ENCODE peak calls at places on chromosomes 13 and 19, in four cellular contexts. One of them, this sample, is unnamed.

GRCh38 chr19:19459707-19460251 is 54.3 kb downstream of the GATAD2A start:
- DNase-seq in HepG2: no peak
- DNase-seq in HEK293T: no peak
- DNase-seq in K562: no peak
- DNase-seq in this sample: no peak

GRCh38 chr13:99270503-99270902 is 12.3 kb upstream of the GPR18 start:
- DNase-seq in HEK293T: no peak
- DNase-seq in HepG2: no peak
- DNase-seq in K562: no peak
- DNase-seq in this sample: no peak

GRCh38 chr19:13796301-13797057 is 1.2 kb downstream of the ZSWIM4 start:
- DNase-seq in K562: peak
- DNase-seq in HEK293T: no peak
- DNase-seq in HepG2: peak
- DNase-seq in this sample: peak

GRCh38 chr19:12872941-12873890 is 8.0 kb downstream of the DNASE2 start:
- DNase-seq in HEK293T: peak
- DNase-seq in K562: peak
- DNase-seq in HepG2: peak
- DNase-seq in this sample: peak

GRCh38 chr19:12752056-12752781 is 628 bp downstream of the BEST2 start:
- DNase-seq in K562: no peak
- DNase-seq in HepG2: no peak
- DNase-seq in HEK293T: no peak
- DNase-seq in this sample: no peak

GRCh38 chr19:40370997-40371801 is 18.8 kb downstream of the HIPK4 start:
- DNase-seq in HepG2: no peak
- DNase-seq in HEK293T: no peak
- DNase-seq in K562: peak
- DNase-seq in this sample: no peak

GRCh38 chr19:47633516-47633915 is 24.6 kb downstream of the BICRA start:
- DNase-seq in K562: no peak
- DNase-seq in HEK293T: no peak
- DNase-seq in HepG2: peak
- DNase-seq in this sample: no peak

GRCh38 chr13:75195479-75196111 is 286.4 kb downstream of the TBC1D4 start:
- DNase-seq in HEK293T: no peak
- DNase-seq in HepG2: no peak
- DNase-seq in K562: no peak
- DNase-seq in this sample: no peak

GRCh38 chr19:39335168-39335567 is 675 bp downstream of the GMFG start:
- DNase-seq in K562: peak
- DNase-seq in HEK293T: no peak
- DNase-seq in HepG2: no peak
- DNase-seq in this sample: no peak

GRCh38 chr13:110812111-110812868 is 98.8 kb downstream of the ING1 start:
- DNase-seq in HEK293T: no peak
- DNase-seq in HepG2: no peak
- DNase-seq in K562: no peak
- DNase-seq in this sample: peak

GRCh38 chr19:46599716-46600392 is 1.3 kb upstream of the CALM3 start:
- DNase-seq in K562: no peak
- DNase-seq in HEK293T: no peak
- DNase-seq in HepG2: no peak
- DNase-seq in this sample: no peak

GRCh38 chr19:44590245-44591059 is 22.9 kb upstream of the IGSF23 start:
- DNase-seq in K562: no peak
- DNase-seq in HepG2: no peak
- DNase-seq in HEK293T: no peak
- DNase-seq in this sample: no peak

GRCh38 chr13:100550433-100550832 is 38.2 kb downstream of the GGACT start:
- DNase-seq in K562: no peak
- DNase-seq in HepG2: no peak
- DNase-seq in HEK293T: peak
- DNase-seq in this sample: no peak

GRCh38 chr13:30043631-30043925 is 193.2 kb upstream of the UBL3 start:
- DNase-seq in K562: no peak
- DNase-seq in HepG2: no peak
- DNase-seq in HEK293T: no peak
- DNase-seq in this sample: no peak

GRCh38 chr13:108508263-108508662 is 121.1 kb upstream of the MYO16 start:
- DNase-seq in HepG2: peak
- DNase-seq in HEK293T: no peak
- DNase-seq in K562: no peak
- DNase-seq in this sample: no peak

DNA sequence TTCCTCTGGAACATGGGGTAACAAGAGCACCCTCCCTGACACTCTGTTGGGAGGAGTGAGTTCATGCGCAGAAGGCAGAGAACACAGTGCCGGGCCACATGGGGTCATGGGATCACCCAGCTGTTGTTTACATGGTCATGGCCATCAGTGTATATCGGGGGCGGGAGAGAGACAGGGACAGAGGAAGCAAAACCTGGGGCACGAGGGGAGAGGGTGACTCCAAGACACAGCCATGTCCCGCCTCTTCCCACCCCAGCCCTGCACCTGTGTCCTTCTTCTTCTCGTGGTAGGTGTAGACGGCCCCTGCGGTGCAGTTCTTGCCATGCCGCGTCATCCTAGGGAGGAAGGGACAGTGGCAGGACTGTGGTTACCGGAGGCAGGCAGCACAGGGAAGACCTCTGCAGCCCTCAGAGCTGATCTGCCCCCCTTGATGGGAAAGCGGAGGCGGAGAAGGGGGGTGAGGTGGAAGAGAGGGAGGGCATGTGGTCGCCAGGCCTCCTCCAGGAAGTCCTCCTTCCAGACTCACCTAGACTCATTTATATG is 19.9 kb downstream of the NOSIP start:
- DNase-seq in HepG2: no peak
- DNase-seq in HEK293T: no peak
- DNase-seq in K562: peak
- DNase-seq in this sample: no peak
- TF ChIP-seq ELF4 in HepG2: no peak
- TF ChIP-seq ELF4 in HEK293T: no peak
- TF ChIP-seq ELF4 in K562: no peak
- TF ChIP-seq ELF4 in this sample: no peak

GRCh38 chr13:104310861-104311260 is 1244.6 kb upstream of the SLC10A2 start:
- DNase-seq in HepG2: no peak
- DNase-seq in K562: no peak
- DNase-seq in HEK293T: no peak
- DNase-seq in this sample: no peak
- TF ChIP-seq ELF4 in HepG2: no peak
- TF ChIP-seq ELF4 in K562: no peak
- TF ChIP-seq ELF4 in HEK293T: no peak
- TF ChIP-seq ELF4 in this sample: no peak

GRCh38 chr19:2251577-2252480 is 2.7 kb downstream of the AMH start:
- DNase-seq in K562: no peak
- DNase-seq in HEK293T: no peak
- DNase-seq in HepG2: no peak
- DNase-seq in this sample: no peak

GRCh38 chr19:2249880-2250764 is 999 bp downstream of the AMH start:
- DNase-seq in K562: no peak
- DNase-seq in HepG2: no peak
- DNase-seq in HEK293T: no peak
- DNase-seq in this sample: no peak

GRCh38 chr19:2249010-2249866 is at the start of gene AMH:
- DNase-seq in HepG2: no peak
- DNase-seq in HEK293T: no peak
- DNase-seq in K562: no peak
- DNase-seq in this sample: no peak

GRCh38 chr19:2252481-2253105 is 3.5 kb downstream of the AMH start:
- DNase-seq in K562: no peak
- DNase-seq in HEK293T: no peak
- DNase-seq in HepG2: no peak
- DNase-seq in this sample: peak

GRCh38 chr19:2250765-2251576 is 1.8 kb downstream of the AMH start:
- DNase-seq in HepG2: no peak
- DNase-seq in K562: no peak
- DNase-seq in HEK293T: no peak
- DNase-seq in this sample: no peak
- TF ChIP-seq ELF4 in HepG2: no peak
- TF ChIP-seq ELF4 in K562: no peak
- TF ChIP-seq ELF4 in HEK293T: no peak
- TF ChIP-seq ELF4 in this sample: no peak

GRCh38 chr19:49894879-49895565 is 1.7 kb downstream of the IL4I1 start:
- DNase-seq in HepG2: no peak
- DNase-seq in HEK293T: no peak
- DNase-seq in K562: no peak
- DNase-seq in this sample: no peak
- TF ChIP-seq ELF4 in HepG2: no peak
- TF ChIP-seq ELF4 in HEK293T: no peak
- TF ChIP-seq ELF4 in K562: no peak
- TF ChIP-seq ELF4 in this sample: no peak

GRCh38 chr19:35199481-35199880 is 29.1 kb downstream of the FAM187B start:
- DNase-seq in HEK293T: no peak
- DNase-seq in HepG2: no peak
- DNase-seq in K562: no peak
- DNase-seq in this sample: no peak

GRCh38 chr19:35195822-35196221 is 32.7 kb downstream of the FAM187B start:
- DNase-seq in HepG2: no peak
- DNase-seq in K562: no peak
- DNase-seq in HEK293T: no peak
- DNase-seq in this sample: no peak

GRCh38 chr19:35194022-35194984 is 34.2 kb downstream of the FAM187B start:
- DNase-seq in HEK293T: no peak
- DNase-seq in K562: no peak
- DNase-seq in HepG2: no peak
- DNase-seq in this sample: no peak
- TF ChIP-seq ELF4 in HEK293T: no peak
- TF ChIP-seq ELF4 in K562: no peak
- TF ChIP-seq ELF4 in HepG2: no peak
- TF ChIP-seq ELF4 in this sample: no peak

GRCh38 chr13:52405369-52405766 is 604 bp downstream of the THSD1 start:
- DNase-seq in K562: no peak
- DNase-seq in HepG2: no peak
- DNase-seq in HEK293T: no peak
- DNase-seq in this sample: peak
- TF ChIP-seq ELF4 in K562: no peak
- TF ChIP-seq ELF4 in HepG2: no peak
- TF ChIP-seq ELF4 in HEK293T: no peak
- TF ChIP-seq ELF4 in this sample: no peak

GRCh38 chr13:27825153-27825552 is 32.9 kb downstream of the GSX1 start:
- DNase-seq in K562: no peak
- DNase-seq in HEK293T: no peak
- DNase-seq in HepG2: no peak
- DNase-seq in this sample: no peak

GRCh38 chr13:27824121-27824520 is 31.8 kb downstream of the GSX1 start:
- DNase-seq in HEK293T: no peak
- DNase-seq in HepG2: no peak
- DNase-seq in K562: no peak
- DNase-seq in this sample: no peak

GRCh38 chr13:27830010-27830409 is 37.7 kb downstream of the GSX1 start:
- DNase-seq in HEK293T: peak
- DNase-seq in K562: peak
- DNase-seq in HepG2: no peak
- DNase-seq in this sample: peak

GRCh38 chr13:27826379-27827353 is 34.4 kb downstream of the GSX1 start:
- DNase-seq in HEK293T: peak
- DNase-seq in K562: peak
- DNase-seq in HepG2: peak
- DNase-seq in this sample: peak

DNA sequence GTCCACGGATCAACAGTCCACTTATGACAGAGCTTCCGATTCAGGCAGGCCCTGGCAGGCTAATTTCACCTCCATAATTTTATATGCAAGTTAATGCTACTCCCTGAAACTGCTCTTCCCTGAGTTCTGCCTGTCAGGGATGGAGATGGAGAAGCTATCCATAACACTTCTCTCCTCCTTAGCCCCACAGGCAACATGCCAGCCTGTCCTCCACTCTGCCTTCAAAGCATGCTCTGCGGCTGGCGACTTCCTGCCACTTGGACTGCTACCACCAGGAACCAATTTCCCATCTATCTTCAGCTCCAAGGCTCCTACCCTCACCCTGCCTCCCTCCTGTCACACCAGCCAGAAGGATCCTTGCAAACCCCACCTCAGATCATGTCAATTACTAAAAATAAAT is 35.4 kb downstream of the GSX1 start:
- DNase-seq in HepG2: no peak
- DNase-seq in HEK293T: no peak
- DNase-seq in K562: no peak
- DNase-seq in this sample: no peak
- TF ChIP-seq ELF4 in HepG2: no peak
- TF ChIP-seq ELF4 in HEK293T: no peak
- TF ChIP-seq ELF4 in K562: no peak
- TF ChIP-seq ELF4 in this sample: no peak